ENCODE peak calls at places on chromosomes 12 and 14, in five cellular contexts. E is HCT116, P is K562, L is GM12878, Z is HepG2. X is an unnamed sample.

GRCh38 chr14:87034680-87035079 is 958.3 kb downstream of the GALC start:
- DNase-seq in E (no peak), P (no peak), L (no peak), Z (no peak), X (no peak)

GRCh38 chr12:58425481-58426392 is 484.4 kb downstream of the ATP23 start:
- DNase-seq in E (peak), P (no peak), L (peak), Z (peak), X (peak)

GRCh38 chr14:104690861-104691455 is 1.5 kb downstream of the INF2 start:
- DNase-seq in E (no peak), P (no peak), L (no peak), Z (no peak), X (no peak)

GRCh38 chr12:112375105-112375504 is 7.1 kb downstream of the HECTD4 start:
- DNase-seq in E (no peak), P (no peak), L (no peak), Z (peak), X (no peak)

GRCh38 chr12:123269395-123269892 is 2.2 kb downstream of the CDK2AP1 start:
- DNase-seq in E (no peak), P (peak), L (no peak), Z (peak), X (peak)

GRCh38 chr12:6540181-6540877 is 6.0 kb downstream of the GAPDH start:
- DNase-seq in E (peak), P (peak), L (no peak), Z (no peak), X (peak)

GRCh38 chr12:122840580-122841513 is 5.6 kb downstream of the HIP1R start:
- DNase-seq in E (no peak), P (no peak), L (no peak), Z (no peak), X (no peak)

GRCh38 chr12:110922652-110923051 is 2.3 kb upstream of the MYL2 start:
- DNase-seq in E (no peak), P (no peak), L (no peak), Z (no peak), X (peak)

GRCh38 chr12:103626498-103626897 is 39.4 kb downstream of the STAB2 start:
- DNase-seq in E (no peak), P (no peak), L (no peak), Z (peak), X (peak)

DNA sequence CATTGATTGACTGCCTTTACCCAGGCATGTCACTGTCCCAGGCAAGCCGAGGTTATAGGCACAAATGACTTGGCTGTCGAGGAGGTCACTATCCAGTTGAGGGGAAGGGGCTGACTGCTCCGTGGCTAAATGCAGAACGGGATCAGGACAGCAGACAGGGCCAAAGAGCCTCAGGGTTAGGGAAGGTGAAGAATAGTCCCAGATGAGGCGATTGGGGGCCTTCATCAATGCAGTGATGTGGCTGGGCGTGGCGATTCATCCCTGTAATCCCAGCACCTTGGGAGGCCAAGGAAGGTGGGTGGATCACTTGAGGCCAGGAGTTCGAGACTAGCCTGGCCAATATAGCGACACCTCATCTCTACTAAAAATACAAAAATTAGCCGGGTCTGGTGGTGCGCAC is 10.7 kb upstream of the GLT1D1 start:
- DNase-seq in E (no peak), P (no peak), L (no peak), Z (no peak), X (no peak)
- TF ChIP-seq REST in E (no peak), P (no peak), L (no peak), Z (no peak), X (no peak)

GRCh38 chr14:89720076-89720687 is 234.3 kb downstream of the EFCAB11 start:
- DNase-seq in E (no peak), P (no peak), L (no peak), Z (no peak), X (no peak)

GRCh38 chr14:89723930-89724915 is 230.3 kb downstream of the EFCAB11 start:
- DNase-seq in E (no peak), P (no peak), L (no peak), Z (no peak), X (no peak)

GRCh38 chr14:89720741-89721315 is 233.7 kb downstream of the EFCAB11 start:
- DNase-seq in E (no peak), P (no peak), L (peak), Z (no peak), X (peak)

GRCh38 chr14:89721330-89721729 is 233.2 kb downstream of the EFCAB11 start:
- DNase-seq in E (no peak), P (no peak), L (no peak), Z (no peak), X (no peak)

GRCh38 chr14:89721991-89722390 is 232.5 kb downstream of the EFCAB11 start:
- DNase-seq in E (no peak), P (no peak), L (no peak), Z (no peak), X (no peak)
- H3K27ac ChIP-seq in E (no peak), P (no peak), L (no peak), Z (no peak), X (peak)

DNA sequence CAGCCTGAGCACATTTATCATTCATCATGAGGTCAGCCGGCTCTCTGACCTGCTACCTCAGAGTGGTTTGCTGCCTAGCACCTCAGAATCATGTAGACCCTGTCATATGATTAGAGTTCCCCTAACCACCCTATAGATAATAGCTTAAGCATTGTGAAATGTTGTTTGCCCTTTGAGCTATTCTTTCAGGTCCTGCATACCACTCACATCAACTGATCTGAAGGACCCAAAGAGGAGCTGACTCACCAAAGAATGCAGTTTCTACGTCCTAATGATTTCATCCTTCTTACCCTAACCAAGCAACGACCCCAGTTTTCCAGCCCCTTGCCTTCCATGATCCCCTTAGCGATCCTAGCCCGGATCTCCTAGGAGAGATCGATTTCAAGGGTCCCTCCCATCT is 527.9 kb downstream of the SOX5 start:
- DNase-seq in E (no peak), P (no peak), L (no peak), Z (peak), X (no peak)
- TF ChIP-seq EZH2 in E (no peak), P (no peak), L (no peak), Z (no peak), X (no peak)

DNA sequence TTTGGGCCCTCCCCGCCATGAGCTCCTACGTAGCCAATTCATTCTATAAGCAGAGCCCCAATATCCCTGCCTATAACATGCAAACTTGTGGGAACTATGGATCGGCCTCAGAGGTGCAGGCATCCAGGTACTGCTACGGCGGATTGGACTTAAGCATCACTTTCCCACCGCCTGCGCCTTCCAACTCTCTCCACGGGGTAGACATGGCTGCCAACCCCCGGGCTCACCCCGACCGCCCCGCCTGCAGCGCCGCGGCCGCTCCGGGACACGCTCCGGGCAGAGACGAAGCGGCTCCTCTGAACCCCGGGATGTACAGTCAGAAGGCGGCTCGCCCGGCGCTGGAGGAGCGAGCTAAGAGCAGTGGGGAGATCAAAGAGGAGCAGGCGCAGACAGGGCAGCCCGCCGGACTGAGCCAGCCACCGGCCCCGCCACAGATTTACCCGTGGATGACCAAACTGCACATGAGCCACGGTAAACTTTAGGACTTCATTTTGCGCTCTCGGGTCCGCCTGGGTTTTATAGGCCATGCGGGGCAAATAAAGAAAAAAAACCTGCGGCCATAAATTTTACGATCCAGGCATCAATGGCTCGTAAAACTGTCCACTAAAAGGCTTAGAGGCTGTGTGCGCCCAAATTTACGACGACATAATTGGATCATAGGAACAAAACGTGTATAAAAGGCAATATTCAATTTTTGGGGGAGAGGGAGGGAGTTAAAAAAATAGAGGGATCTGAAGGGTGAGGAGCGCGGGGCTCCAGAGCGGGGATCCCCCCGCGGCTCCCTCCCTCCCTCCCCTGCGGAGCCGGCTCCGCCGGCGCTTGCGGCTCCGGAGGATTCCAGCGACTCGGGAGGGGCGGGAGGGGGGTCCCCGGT is 493 bp downstream of the HOXC5 start:
- DNase-seq in E (no peak), P (no peak), L (no peak), Z (peak), X (peak)
- TF ChIP-seq REST in E (no peak), P (no peak), L (no peak), Z (no peak), X (no peak)

GRCh38 chr14:20706657-20707355 is 18.2 kb downstream of the ANG start:
- DNase-seq in E (no peak), P (no peak), L (no peak), Z (no peak), X (peak)
- H3K27ac ChIP-seq in E (no peak), P (no peak), L (no peak), Z (no peak), X (peak)

DNA sequence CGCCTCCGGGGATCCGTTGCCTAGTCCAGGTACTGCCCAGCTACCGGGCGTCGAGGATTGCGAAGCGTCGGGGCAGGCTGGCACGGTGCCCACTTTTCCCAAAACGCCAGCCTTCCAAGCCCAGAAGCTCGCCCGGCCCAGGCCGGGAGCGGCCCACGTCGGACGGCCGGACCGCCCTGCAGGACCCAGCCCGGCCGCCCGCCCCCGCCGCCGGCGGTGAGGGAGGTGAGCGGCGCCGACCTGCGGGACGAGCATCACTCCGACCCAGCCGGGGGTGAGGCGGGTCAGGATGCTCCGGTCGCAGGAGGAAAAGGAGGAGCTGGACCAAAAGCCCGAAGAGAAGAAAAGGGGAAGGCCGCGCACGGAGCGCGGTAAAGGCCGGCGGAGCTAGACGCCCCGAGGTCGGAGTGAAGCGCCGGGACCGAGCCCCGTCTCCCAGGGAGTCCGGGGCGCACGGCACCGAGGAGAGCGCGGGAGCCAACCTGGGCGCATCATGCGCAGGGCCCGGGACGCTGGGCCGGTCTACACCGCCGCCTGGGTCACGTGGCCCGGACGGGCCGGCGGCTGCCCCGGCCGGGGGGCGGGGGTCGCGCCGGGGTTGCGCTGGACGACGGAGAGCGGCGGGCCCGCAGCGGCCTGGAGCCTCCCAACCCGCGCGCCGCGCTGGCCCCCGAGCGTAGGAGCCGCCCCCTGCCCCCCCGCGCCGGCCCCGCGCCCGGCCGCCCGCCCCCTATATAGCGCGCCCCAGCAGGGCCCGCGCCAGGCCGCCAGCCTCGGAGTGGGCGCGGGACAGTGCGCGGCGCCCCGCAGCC is at the start of gene AQP5:
- DNase-seq in E (no peak), P (no peak), L (no peak), Z (no peak), X (peak)
- TF ChIP-seq EZH2 in E (no peak), P (no peak), L (no peak), Z (no peak), X (peak)

DNA sequence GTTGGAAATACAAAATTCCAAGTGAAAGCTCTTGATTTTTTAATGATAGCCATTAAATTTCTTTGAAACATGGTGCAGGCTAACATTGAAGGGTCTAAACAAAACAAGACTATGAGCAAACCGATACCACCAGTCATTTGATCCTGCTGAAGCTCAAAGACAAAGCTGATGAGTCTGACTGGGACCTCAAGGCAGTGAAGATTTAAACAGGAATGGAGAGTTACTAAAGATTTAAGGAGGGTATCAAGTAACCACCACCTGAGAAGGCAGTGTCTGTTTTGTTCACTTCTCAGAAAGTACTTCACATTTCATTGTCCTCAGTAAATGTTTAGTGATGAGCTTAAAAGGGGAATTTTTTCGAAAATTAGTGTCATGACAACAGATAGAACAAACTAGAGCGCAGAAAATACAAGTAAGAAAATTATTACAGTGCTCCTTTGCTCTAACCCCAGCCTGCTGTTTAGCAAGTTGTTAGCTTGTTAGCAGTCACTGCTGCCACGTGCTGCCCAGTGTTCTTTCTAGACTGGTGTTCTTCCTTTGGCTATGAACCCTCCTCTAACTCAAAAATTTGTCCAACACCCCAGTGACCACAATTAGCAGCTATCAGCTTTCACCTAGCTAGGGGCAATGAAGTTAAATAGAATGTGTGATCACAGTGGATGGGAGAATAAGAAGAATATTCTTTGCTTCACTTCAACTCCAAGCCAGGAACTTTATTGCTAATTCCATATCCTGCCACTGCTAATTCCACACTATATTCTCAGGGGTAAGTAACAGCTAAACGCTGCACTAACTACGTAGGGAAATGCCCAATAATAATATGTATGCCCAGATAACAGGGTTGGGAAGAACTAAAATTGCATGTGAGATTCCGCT is 41.1 kb downstream of the YAF2 start:
- DNase-seq in E (no peak), P (no peak), L (no peak), Z (no peak), X (no peak)
- TF ChIP-seq REST in E (no peak), P (no peak), L (no peak), Z (no peak), X (no peak)

GRCh38 chr12:25701290-25701689 is 148.2 kb upstream of the LMNTD1 start:
- DNase-seq in E (peak), P (no peak), L (no peak), Z (no peak), X (no peak)
- H3K27ac ChIP-seq in E (no peak), P (no peak), L (no peak), Z (no peak), X (no peak)

DNA sequence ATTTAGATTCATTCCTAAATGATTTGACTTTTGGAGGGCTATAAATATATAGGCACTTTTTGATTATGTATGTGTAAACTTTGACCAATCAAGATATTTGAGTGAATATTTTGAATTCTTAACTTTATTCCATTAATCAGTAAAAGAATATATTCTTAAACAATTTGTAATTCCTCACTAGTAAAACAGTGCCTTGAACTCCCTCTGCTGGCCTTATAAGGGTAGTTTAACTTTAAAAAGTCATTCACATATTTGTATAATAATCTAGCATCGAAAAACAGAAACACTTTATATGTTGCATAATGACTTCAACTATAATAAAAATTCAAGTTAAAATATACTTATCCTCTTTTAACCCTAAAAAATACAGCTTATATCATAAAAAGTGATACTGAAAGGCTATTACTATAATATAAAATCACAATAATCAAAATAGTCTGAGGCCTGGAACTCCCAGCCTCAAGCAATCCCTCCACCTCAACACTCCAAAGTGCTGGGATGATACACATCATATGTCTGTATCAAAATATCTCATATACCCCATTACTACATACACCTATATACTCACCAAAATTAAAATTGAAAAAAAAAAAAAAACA is 31.2 kb downstream of the CCDC59 start:
- DNase-seq in E (peak), P (no peak), L (no peak), Z (peak), X (peak)
- TF ChIP-seq EZH2 in E (no peak), P (no peak), L (no peak), Z (no peak), X (no peak)

DNA sequence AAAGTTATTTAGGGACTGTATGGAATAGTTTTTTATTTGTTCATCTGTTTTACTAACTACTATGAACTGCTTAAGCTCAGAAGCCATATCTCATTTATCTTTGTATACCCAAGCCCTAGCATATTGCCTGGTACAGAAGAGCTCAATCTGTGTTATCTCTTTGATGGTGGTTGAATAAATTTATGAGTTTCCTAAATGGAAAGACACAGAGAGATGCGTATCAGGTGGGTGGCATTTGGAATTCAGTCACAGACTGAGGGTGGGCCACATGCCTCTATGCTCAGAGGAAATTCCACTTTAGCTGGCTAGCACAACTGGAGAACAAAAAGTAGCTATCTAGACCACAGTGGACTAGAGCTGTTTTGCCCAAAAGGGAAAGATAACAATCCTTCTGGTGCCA is 145.5 kb downstream of the SLC6A15 start:
- DNase-seq in E (no peak), P (no peak), L (no peak), Z (no peak), X (no peak)
- TF ChIP-seq REST in E (no peak), P (no peak), L (no peak), Z (no peak), X (no peak)